ENCODE peak calls at places on chromosomes 16 and 17, in seven cellular contexts. One of them, this sample, is unnamed. For H3K27me3, the result is how much of the 10 kb centered on the place peaks cover.

GRCh38 chr16:72300892-72301291 is 128.9 kb upstream of the PMFBP1 start:
- DNase-seq in AG04450: no peak
- DNase-seq in CD8-positive, alpha-beta memory T cell: no peak
- DNase-seq in heart left ventricle: no peak
- DNase-seq in mammary epithelial cell: no peak
- DNase-seq in thoracic aorta: no peak
- DNase-seq in uterus: no peak
- DNase-seq in this sample: no peak

GRCh38 chr17:45975640-45976295 is 23.3 kb upstream of the STH start:
- DNase-seq in AG04450: no peak
- DNase-seq in CD8-positive, alpha-beta memory T cell: no peak
- DNase-seq in heart left ventricle: no peak
- DNase-seq in mammary epithelial cell: no peak
- DNase-seq in thoracic aorta: no peak
- DNase-seq in uterus: no peak
- DNase-seq in this sample: no peak

GRCh38 chr17:15926039-15926740 is 18.7 kb upstream of the ADORA2B start:
- DNase-seq in AG04450: no peak
- DNase-seq in CD8-positive, alpha-beta memory T cell: no peak
- DNase-seq in heart left ventricle: no peak
- DNase-seq in mammary epithelial cell: no peak
- DNase-seq in thoracic aorta: no peak
- DNase-seq in uterus: no peak
- DNase-seq in this sample: no peak

GRCh38 chr16:24771132-24771778 is 41.8 kb downstream of the TNRC6A start:
- DNase-seq in AG04450: peak
- DNase-seq in CD8-positive, alpha-beta memory T cell: no peak
- DNase-seq in heart left ventricle: no peak
- DNase-seq in mammary epithelial cell: no peak
- DNase-seq in thoracic aorta: no peak
- DNase-seq in uterus: no peak
- DNase-seq in this sample: no peak

GRCh38 chr17:64920026-64920418 is 744 bp upstream of the LRRC37A3 start:
- DNase-seq in AG04450: no peak
- DNase-seq in CD8-positive, alpha-beta memory T cell: no peak
- DNase-seq in heart left ventricle: peak
- DNase-seq in mammary epithelial cell: no peak
- DNase-seq in thoracic aorta: no peak
- DNase-seq in uterus: peak
- DNase-seq in this sample: no peak

GRCh38 chr17:34667656-34668055 is 88.3 kb downstream of the TMEM132E start:
- DNase-seq in AG04450: no peak
- DNase-seq in CD8-positive, alpha-beta memory T cell: no peak
- DNase-seq in heart left ventricle: no peak
- DNase-seq in mammary epithelial cell: no peak
- DNase-seq in thoracic aorta: no peak
- DNase-seq in uterus: no peak
- DNase-seq in this sample: no peak

GRCh38 chr17:78337244-78338109 is 22.4 kb downstream of the SOCS3 start:
- DNase-seq in AG04450: no peak
- DNase-seq in CD8-positive, alpha-beta memory T cell: no peak
- DNase-seq in heart left ventricle: no peak
- DNase-seq in mammary epithelial cell: peak
- DNase-seq in thoracic aorta: no peak
- DNase-seq in uterus: no peak
- DNase-seq in this sample: no peak

GRCh38 chr16:11796227-11797165 is 562 bp downstream of the ZC3H7A start:
- DNase-seq in AG04450: no peak
- DNase-seq in CD8-positive, alpha-beta memory T cell: peak
- DNase-seq in heart left ventricle: peak
- DNase-seq in mammary epithelial cell: peak
- DNase-seq in thoracic aorta: no peak
- DNase-seq in uterus: peak
- DNase-seq in this sample: peak

GRCh38 chr16:87725596-87726235 is 40.1 kb downstream of the KLHDC4 start:
- DNase-seq in AG04450: no peak
- DNase-seq in CD8-positive, alpha-beta memory T cell: no peak
- DNase-seq in heart left ventricle: no peak
- DNase-seq in mammary epithelial cell: no peak
- DNase-seq in thoracic aorta: no peak
- DNase-seq in uterus: no peak
- DNase-seq in this sample: no peak

GRCh38 chr16:68564367-68564985 is 25.4 kb downstream of the ZFP90 start:
- DNase-seq in AG04450: no peak
- DNase-seq in CD8-positive, alpha-beta memory T cell: no peak
- DNase-seq in heart left ventricle: no peak
- DNase-seq in mammary epithelial cell: no peak
- DNase-seq in thoracic aorta: no peak
- DNase-seq in uterus: no peak
- DNase-seq in this sample: peak

GRCh38 chr16:68563631-68564366 is 24.7 kb downstream of the ZFP90 start:
- DNase-seq in AG04450: no peak
- DNase-seq in CD8-positive, alpha-beta memory T cell: no peak
- DNase-seq in heart left ventricle: no peak
- DNase-seq in mammary epithelial cell: no peak
- DNase-seq in thoracic aorta: no peak
- DNase-seq in uterus: no peak
- DNase-seq in this sample: no peak
- H3K27me3 ChIP-seq in AG04450: under half
- H3K27me3 ChIP-seq in CD8-positive, alpha-beta memory T cell: under half
- H3K27me3 ChIP-seq in heart left ventricle: under half
- H3K27me3 ChIP-seq in mammary epithelial cell: under half
- H3K27me3 ChIP-seq in thoracic aorta: under half
- H3K27me3 ChIP-seq in uterus: under half
- H3K27me3 ChIP-seq in this sample: under half

DNA sequence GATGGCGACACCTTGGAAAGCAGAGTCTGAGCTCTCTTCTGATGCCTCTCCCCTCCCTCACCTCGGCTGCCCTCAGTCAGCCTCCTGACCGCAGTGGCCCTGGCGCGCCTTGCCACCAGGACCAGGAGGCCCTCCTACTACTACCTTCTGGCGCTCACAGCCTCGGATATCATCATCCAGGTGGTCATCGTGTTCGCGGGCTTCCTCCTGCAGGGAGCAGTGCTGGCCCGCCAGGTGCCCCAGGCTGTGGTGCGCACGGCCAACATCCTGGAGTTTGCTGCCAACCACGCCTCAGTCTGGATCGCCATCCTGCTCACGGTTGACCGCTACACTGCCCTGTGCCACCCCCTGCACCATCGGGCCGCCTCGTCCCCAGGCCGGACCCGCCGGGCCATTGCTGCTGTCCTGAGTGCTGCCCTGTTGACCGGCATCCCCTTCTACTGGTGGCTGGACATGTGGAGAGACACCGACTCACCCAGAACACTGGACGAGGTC is 4.4 kb downstream of the GPR142 start:
- DNase-seq in AG04450: no peak
- DNase-seq in CD8-positive, alpha-beta memory T cell: no peak
- DNase-seq in heart left ventricle: no peak
- DNase-seq in mammary epithelial cell: no peak
- DNase-seq in thoracic aorta: no peak
- DNase-seq in uterus: no peak
- DNase-seq in this sample: no peak
- H3K27me3 ChIP-seq in AG04450: under half
- H3K27me3 ChIP-seq in CD8-positive, alpha-beta memory T cell: under half
- H3K27me3 ChIP-seq in heart left ventricle: under half
- H3K27me3 ChIP-seq in mammary epithelial cell: under half
- H3K27me3 ChIP-seq in thoracic aorta: under half
- H3K27me3 ChIP-seq in uterus: under half
- H3K27me3 ChIP-seq in this sample: under half

GRCh38 chr17:27748360-27748825 is 51.9 kb downstream of the NOS2 start:
- DNase-seq in AG04450: no peak
- DNase-seq in CD8-positive, alpha-beta memory T cell: no peak
- DNase-seq in heart left ventricle: no peak
- DNase-seq in mammary epithelial cell: no peak
- DNase-seq in thoracic aorta: no peak
- DNase-seq in uterus: no peak
- DNase-seq in this sample: no peak

GRCh38 chr17:27754549-27754948 is 45.8 kb downstream of the NOS2 start:
- DNase-seq in AG04450: no peak
- DNase-seq in CD8-positive, alpha-beta memory T cell: no peak
- DNase-seq in heart left ventricle: peak
- DNase-seq in mammary epithelial cell: no peak
- DNase-seq in thoracic aorta: no peak
- DNase-seq in uterus: peak
- DNase-seq in this sample: no peak

GRCh38 chr17:27751622-27752490 is 48.5 kb downstream of the NOS2 start:
- DNase-seq in AG04450: no peak
- DNase-seq in CD8-positive, alpha-beta memory T cell: no peak
- DNase-seq in heart left ventricle: no peak
- DNase-seq in mammary epithelial cell: peak
- DNase-seq in thoracic aorta: no peak
- DNase-seq in uterus: no peak
- DNase-seq in this sample: peak

GRCh38 chr17:27747462-27748359 is 52.6 kb downstream of the NOS2 start:
- DNase-seq in AG04450: no peak
- DNase-seq in CD8-positive, alpha-beta memory T cell: no peak
- DNase-seq in heart left ventricle: no peak
- DNase-seq in mammary epithelial cell: no peak
- DNase-seq in thoracic aorta: no peak
- DNase-seq in uterus: no peak
- DNase-seq in this sample: peak

GRCh38 chr17:27751166-27751565 is 49.2 kb downstream of the NOS2 start:
- DNase-seq in AG04450: no peak
- DNase-seq in CD8-positive, alpha-beta memory T cell: no peak
- DNase-seq in heart left ventricle: no peak
- DNase-seq in mammary epithelial cell: no peak
- DNase-seq in thoracic aorta: no peak
- DNase-seq in uterus: no peak
- DNase-seq in this sample: peak
- H3K27me3 ChIP-seq in AG04450: under half
- H3K27me3 ChIP-seq in CD8-positive, alpha-beta memory T cell: under half
- H3K27me3 ChIP-seq in heart left ventricle: under half
- H3K27me3 ChIP-seq in mammary epithelial cell: under half
- H3K27me3 ChIP-seq in thoracic aorta: under half
- H3K27me3 ChIP-seq in uterus: under half
- H3K27me3 ChIP-seq in this sample: under half

DNA sequence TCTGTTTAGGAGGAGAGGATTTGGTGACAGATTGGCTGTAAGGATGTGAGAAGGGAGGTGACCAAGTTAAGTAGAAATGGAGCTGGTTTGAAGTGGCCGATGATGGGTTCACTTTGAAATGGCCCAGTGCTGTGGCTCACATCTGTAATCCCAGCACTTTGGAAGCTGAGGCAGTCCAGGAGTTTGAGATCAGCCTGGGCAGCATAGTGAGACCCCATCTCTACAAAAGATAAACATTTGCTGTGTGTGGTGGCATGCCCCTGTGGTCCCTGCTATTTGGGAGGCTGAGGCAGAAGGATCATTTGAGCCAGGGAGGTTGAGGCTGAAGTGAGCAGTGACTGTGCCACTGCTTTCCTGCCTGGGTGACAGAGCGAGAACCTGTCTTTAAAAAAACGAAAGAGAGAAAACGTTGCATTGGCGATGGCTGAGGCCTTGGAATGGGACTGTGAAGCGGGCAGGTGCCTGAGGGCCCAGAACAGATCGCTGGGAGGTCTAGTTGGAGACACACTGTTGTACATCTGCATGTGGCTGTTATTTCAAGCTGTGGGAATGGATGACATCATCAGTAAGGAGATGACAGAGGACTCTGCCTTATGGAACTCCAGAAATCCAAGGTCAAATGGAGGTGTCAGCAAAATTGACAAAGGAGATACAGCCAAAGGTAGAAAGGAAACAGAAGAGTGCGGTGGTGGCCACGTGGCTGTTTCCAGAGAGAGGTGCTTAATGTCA is 5.5 kb downstream of the COG1 start:
- DNase-seq in AG04450: no peak
- DNase-seq in CD8-positive, alpha-beta memory T cell: no peak
- DNase-seq in heart left ventricle: no peak
- DNase-seq in mammary epithelial cell: no peak
- DNase-seq in thoracic aorta: no peak
- DNase-seq in uterus: no peak
- DNase-seq in this sample: no peak
- H3K27me3 ChIP-seq in AG04450: under half
- H3K27me3 ChIP-seq in CD8-positive, alpha-beta memory T cell: under half
- H3K27me3 ChIP-seq in heart left ventricle: under half
- H3K27me3 ChIP-seq in mammary epithelial cell: under half
- H3K27me3 ChIP-seq in thoracic aorta: under half
- H3K27me3 ChIP-seq in uterus: under half
- H3K27me3 ChIP-seq in this sample: under half

DNA sequence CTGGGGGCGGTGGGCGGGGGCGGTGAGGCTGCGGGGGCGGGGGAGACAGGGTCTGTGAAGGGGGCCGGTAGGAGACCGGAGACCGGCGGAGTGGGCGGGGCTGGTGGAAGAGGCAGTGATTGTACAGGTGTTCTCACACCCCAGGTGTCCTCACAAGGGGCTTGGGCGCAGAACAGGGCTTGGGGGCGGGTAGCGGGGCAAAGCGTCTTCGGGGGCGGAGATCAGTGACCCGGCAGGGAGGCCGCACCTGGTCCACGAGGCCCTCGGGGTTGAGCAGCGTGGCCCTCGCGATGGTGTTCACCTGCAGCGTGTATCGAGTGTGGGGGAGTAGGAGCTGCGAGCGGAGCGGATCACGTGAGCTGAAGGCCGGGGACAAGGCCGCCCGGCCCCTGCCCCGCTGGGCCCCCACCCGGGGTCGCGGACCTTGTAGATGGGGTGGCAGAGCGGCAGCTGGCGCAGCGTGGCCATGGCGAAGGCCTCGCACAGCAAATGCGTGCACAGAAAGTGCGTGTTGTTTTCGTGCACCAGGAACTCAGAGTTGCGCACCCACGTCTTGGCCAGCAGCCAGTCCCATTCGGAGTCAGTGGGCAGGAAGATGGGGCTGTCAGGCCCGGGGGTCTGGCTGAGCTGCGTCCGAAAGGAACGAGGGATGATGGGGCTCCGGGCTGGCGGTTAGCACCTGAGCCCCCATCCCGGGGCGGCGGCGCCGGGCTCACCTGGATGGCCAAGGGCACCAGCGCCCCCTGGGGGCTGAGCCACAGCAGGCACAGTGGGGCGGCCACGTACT is 8.5 kb downstream of the ALOXE3 start:
- DNase-seq in AG04450: no peak
- DNase-seq in CD8-positive, alpha-beta memory T cell: peak
- DNase-seq in heart left ventricle: peak
- DNase-seq in mammary epithelial cell: peak
- DNase-seq in thoracic aorta: no peak
- DNase-seq in uterus: peak
- DNase-seq in this sample: peak
- H3K27me3 ChIP-seq in AG04450: under half
- H3K27me3 ChIP-seq in CD8-positive, alpha-beta memory T cell: under half
- H3K27me3 ChIP-seq in heart left ventricle: under half
- H3K27me3 ChIP-seq in mammary epithelial cell: under half
- H3K27me3 ChIP-seq in thoracic aorta: under half
- H3K27me3 ChIP-seq in uterus: under half
- H3K27me3 ChIP-seq in this sample: under half

GRCh38 chr17:41254861-41255260 is 323 bp upstream of the KRTAP9-9 start:
- DNase-seq in AG04450: no peak
- DNase-seq in CD8-positive, alpha-beta memory T cell: no peak
- DNase-seq in heart left ventricle: no peak
- DNase-seq in mammary epithelial cell: no peak
- DNase-seq in thoracic aorta: no peak
- DNase-seq in uterus: no peak
- DNase-seq in this sample: no peak
- H3K27me3 ChIP-seq in AG04450: under half
- H3K27me3 ChIP-seq in CD8-positive, alpha-beta memory T cell: under half
- H3K27me3 ChIP-seq in heart left ventricle: under half
- H3K27me3 ChIP-seq in mammary epithelial cell: under half
- H3K27me3 ChIP-seq in thoracic aorta: under half
- H3K27me3 ChIP-seq in uterus: under half
- H3K27me3 ChIP-seq in this sample: under half

GRCh38 chr17:48471807-48472484 is 41.9 kb upstream of the SKAP1 start:
- DNase-seq in AG04450: no peak
- DNase-seq in CD8-positive, alpha-beta memory T cell: no peak
- DNase-seq in heart left ventricle: no peak
- DNase-seq in mammary epithelial cell: no peak
- DNase-seq in thoracic aorta: no peak
- DNase-seq in uterus: no peak
- DNase-seq in this sample: no peak
- H3K27me3 ChIP-seq in AG04450: under half
- H3K27me3 ChIP-seq in CD8-positive, alpha-beta memory T cell: under half
- H3K27me3 ChIP-seq in heart left ventricle: under half
- H3K27me3 ChIP-seq in mammary epithelial cell: under half
- H3K27me3 ChIP-seq in thoracic aorta: under half
- H3K27me3 ChIP-seq in uterus: under half
- H3K27me3 ChIP-seq in this sample: under half

GRCh38 chr17:8311131-8311790 is 1.2 kb downstream of the ARHGEF15 start:
- DNase-seq in AG04450: no peak
- DNase-seq in CD8-positive, alpha-beta memory T cell: no peak
- DNase-seq in heart left ventricle: peak
- DNase-seq in mammary epithelial cell: no peak
- DNase-seq in thoracic aorta: no peak
- DNase-seq in uterus: no peak
- DNase-seq in this sample: no peak
- H3K27me3 ChIP-seq in AG04450: half or more
- H3K27me3 ChIP-seq in CD8-positive, alpha-beta memory T cell: under half
- H3K27me3 ChIP-seq in heart left ventricle: under half
- H3K27me3 ChIP-seq in mammary epithelial cell: under half
- H3K27me3 ChIP-seq in thoracic aorta: under half
- H3K27me3 ChIP-seq in uterus: under half
- H3K27me3 ChIP-seq in this sample: under half

This sample was measured in Caco-2.